ENCODE peak calls at places on chromosomes 1 and 21, in seven cellular contexts. X, V, Q, Z, C, T and H are unnamed samples.
A peak's percentile ranks its signal among the peaks of the same experiment; 100 is the strongest.

GRCh38 chr1:172960019-172960418 is 90.7 kb downstream of the TNFSF18 start:
- DNase-seq in X (no peak), V (no peak), Q (no peak), Z (peak; percentile 37), C (no peak), T (no peak), H (no peak)

GRCh38 chr1:17167783-17168479 is 37.0 kb upstream of the PADI1 start:
- DNase-seq in X (no peak), V (peak; percentile 76), Q (no peak), Z (peak; percentile 94), C (no peak), T (peak; percentile 53), H (no peak)

GRCh38 chr1:197481101-197481500 is 213.0 kb downstream of the CRB1 start:
- DNase-seq in X (no peak), V (peak; percentile 25), Q (peak; percentile 9), Z (no peak), C (no peak), T (no peak), H (no peak)

GRCh38 chr1:22815421-22816062 is 104.9 kb downstream of the EPHB2 start:
- DNase-seq in X (no peak), V (no peak), Q (no peak), Z (no peak), C (no peak), T (no peak), H (no peak)

GRCh38 chr1:162165528-162165927 is 96.0 kb downstream of the NOS1AP start:
- DNase-seq in X (no peak), V (no peak), Q (no peak), Z (no peak), C (no peak), T (no peak), H (no peak)

GRCh38 chr1:60727553-60727952 is 354.8 kb upstream of the NFIA start:
- DNase-seq in X (no peak), V (no peak), Q (no peak), Z (no peak), C (no peak), T (no peak), H (no peak)

GRCh38 chr21:25191141-25191540 is 416.1 kb downstream of the MRPL39 start:
- DNase-seq in X (no peak), V (no peak), Q (no peak), Z (no peak), C (no peak), T (no peak), H (no peak)

GRCh38 chr1:238223067-238223640 is 332.4 kb upstream of the ZP4 start:
- DNase-seq in X (no peak), V (no peak), Q (no peak), Z (no peak), C (no peak), T (no peak), H (no peak)

GRCh38 chr1:8473892-8474300 is 156.0 kb downstream of the SLC45A1 start:
- DNase-seq in X (no peak), V (no peak), Q (no peak), Z (no peak), C (no peak), T (no peak), H (no peak)

GRCh38 chr1:213327318-213327667 is 276.3 kb downstream of the RPS6KC1 start:
- DNase-seq in X (no peak), V (peak; percentile 54), Q (no peak), Z (peak; percentile 66), C (no peak), T (no peak), H (no peak)

GRCh38 chr1:30805301-30806003 is 47.9 kb upstream of the LAPTM5 start:
- DNase-seq in X (no peak), V (no peak), Q (no peak), Z (no peak), C (no peak), T (no peak), H (no peak)

GRCh38 chr1:200226268-200226968 is 183.4 kb downstream of the ZNF281 start:
- DNase-seq in X (no peak), V (peak; percentile 47), Q (no peak), Z (peak; percentile 44), C (no peak), T (no peak), H (no peak)

GRCh38 chr1:64155285-64155684 is 48.1 kb upstream of the UBE2U start:
- DNase-seq in X (no peak), V (no peak), Q (no peak), Z (no peak), C (no peak), T (no peak), H (peak; percentile 8)

GRCh38 chr1:230327892-230328284 is 98.2 kb downstream of the PGBD5 start:
- DNase-seq in X (no peak), V (peak; percentile 42), Q (no peak), Z (no peak), C (no peak), T (no peak), H (no peak)

GRCh38 chr1:88549536-88549935 is 134.5 kb upstream of the PKN2 start:
- DNase-seq in X (no peak), V (peak; percentile 9), Q (no peak), Z (peak; percentile 12), C (no peak), T (no peak), H (no peak)

GRCh38 chr1:32989160-32989894 is 24.7 kb upstream of the RNF19B start:
- DNase-seq in X (peak; percentile 79), V (peak; percentile 95), Q (no peak), Z (peak; percentile 97), C (peak; percentile 65), T (peak; percentile 59), H (peak; percentile 44)

GRCh38 chr1:2930016-2930815 is 91.1 kb upstream of the ACTRT2 start:
- DNase-seq in X (no peak), V (no peak), Q (no peak), Z (no peak), C (no peak), T (no peak), H (no peak)

GRCh38 chr1:238916828-238917227 is 469.5 kb upstream of the CHRM3 start:
- DNase-seq in X (no peak), V (no peak), Q (no peak), Z (no peak), C (no peak), T (no peak), H (no peak)

GRCh38 chr1:154186852-154187501 is 4.9 kb downstream of the TPM3 start:
- DNase-seq in X (no peak), V (no peak), Q (no peak), Z (no peak), C (no peak), T (no peak), H (no peak)

GRCh38 chr1:93453911-93454310 is 6.0 kb downstream of the FNBP1L start:
- DNase-seq in X (no peak), V (no peak), Q (no peak), Z (no peak), C (no peak), T (no peak), H (no peak)

GRCh38 chr1:91821126-91821868 is 64.7 kb downstream of the TGFBR3 start:
- DNase-seq in X (no peak), V (no peak), Q (no peak), Z (no peak), C (no peak), T (no peak), H (no peak)

GRCh38 chr1:86063721-86064120 is 92.9 kb downstream of the COL24A1 start:
- DNase-seq in X (no peak), V (no peak), Q (no peak), Z (no peak), C (no peak), T (no peak), H (no peak)

GRCh38 chr1:22225858-22226584 is 83.1 kb upstream of the WNT4 start:
- DNase-seq in X (no peak), V (no peak), Q (no peak), Z (no peak), C (no peak), T (no peak), H (no peak)

GRCh38 chr21:35044128-35044527 is 5.0 kb downstream of the RUNX1 start:
- DNase-seq in X (no peak), V (no peak), Q (no peak), Z (no peak), C (no peak), T (no peak), H (no peak)

GRCh38 chr21:38351961-38352521 is 95.2 kb downstream of the KCNJ15 start:
- DNase-seq in X (no peak), V (peak; percentile 79), Q (no peak), Z (peak; percentile 91), C (no peak), T (no peak), H (no peak)

GRCh38 chr1:170010443-170010842 is 64.1 kb downstream of the KIFAP3 start:
- DNase-seq in X (no peak), V (peak; percentile 43), Q (no peak), Z (peak; percentile 79), C (no peak), T (no peak), H (no peak)

GRCh38 chr1:54332781-54333585 is 73.2 kb downstream of the SSBP3 start:
- DNase-seq in X (no peak), V (no peak), Q (no peak), Z (no peak), C (no peak), T (no peak), H (no peak)

GRCh38 chr21:36428789-36429671 is 43.8 kb downstream of the CHAF1B start:
- DNase-seq in X (no peak), V (peak; percentile 25), Q (no peak), Z (peak; percentile 4), C (no peak), T (no peak), H (no peak)

GRCh38 chr1:209491496-209491895 is 92.0 kb upstream of the CAMK1G start:
- DNase-seq in X (no peak), V (no peak), Q (no peak), Z (no peak), C (no peak), T (no peak), H (no peak)

GRCh38 chr1:6028042-6028895 is 17.4 kb upstream of the KCNAB2 start:
- DNase-seq in X (no peak), V (no peak), Q (peak; percentile 33), Z (no peak), C (peak; percentile 71), T (no peak), H (no peak)

GRCh38 chr1:206575165-206575893 is 36.9 kb downstream of the EIF2D start:
- DNase-seq in X (no peak), V (peak; percentile 44), Q (no peak), Z (peak; percentile 70), C (no peak), T (no peak), H (no peak)

GRCh38 chr1:35151220-35151619 is 41.7 kb downstream of the SFPQ start:
- DNase-seq in X (no peak), V (no peak), Q (no peak), Z (no peak), C (no peak), T (no peak), H (no peak)

GRCh38 chr1:22234631-22235030 is 91.7 kb upstream of the WNT4 start:
- DNase-seq in X (no peak), V (no peak), Q (no peak), Z (no peak), C (no peak), T (no peak), H (no peak)

GRCh38 chr1:19825298-19825697 is 10.2 kb upstream of the RNF186 start:
- DNase-seq in X (no peak), V (no peak), Q (no peak), Z (no peak), C (no peak), T (no peak), H (no peak)

GRCh38 chr1:155326020-155326526 is 5.4 kb downstream of the RUSC1 start:
- DNase-seq in X (no peak), V (no peak), Q (no peak), Z (no peak), C (no peak), T (no peak), H (no peak)

GRCh38 chr1:167563579-167564246 is 10.2 kb upstream of the CREG1 start:
- DNase-seq in X (no peak), V (no peak), Q (no peak), Z (no peak), C (no peak), T (no peak), H (no peak)